ENCODE peak calls at places on chromosome X, in four cellular contexts. One of them, this sample, is unnamed.

GRCh38 chrX:1529756-1530155 is 7.2 kb downstream of the P2RY8 start:
- DNase-seq in HepG2: no peak
- DNase-seq in GM12878: no peak
- DNase-seq in K562: no peak
- DNase-seq in this sample: no peak

GRCh38 chrX:38236901-38237615 is 16.4 kb upstream of the SRPX start:
- DNase-seq in HepG2: no peak
- DNase-seq in K562: no peak
- DNase-seq in GM12878: no peak
- DNase-seq in this sample: no peak

GRCh38 chrX:66149519-66149918 is 14.5 kb upstream of the HEPH start:
- DNase-seq in GM12878: no peak
- DNase-seq in HepG2: no peak
- DNase-seq in K562: no peak
- DNase-seq in this sample: no peak

GRCh38 chrX:102958794-102959193 is 21.7 kb downstream of the RAB40AL start:
- DNase-seq in GM12878: no peak
- DNase-seq in HepG2: no peak
- DNase-seq in K562: no peak
- DNase-seq in this sample: no peak

GRCh38 chrX:37684426-37684825 is 1.2 kb upstream of the XK start:
- DNase-seq in HepG2: no peak
- DNase-seq in GM12878: no peak
- DNase-seq in K562: no peak
- DNase-seq in this sample: no peak

GRCh38 chrX:12446342-12447075 is 308.2 kb downstream of the FRMPD4 start:
- DNase-seq in K562: no peak
- DNase-seq in GM12878: no peak
- DNase-seq in HepG2: no peak
- DNase-seq in this sample: no peak

GRCh38 chrX:1112321-1112720 is 100.1 kb downstream of the CRLF2 start:
- DNase-seq in K562: no peak
- DNase-seq in GM12878: no peak
- DNase-seq in HepG2: no peak
- DNase-seq in this sample: no peak

GRCh38 chrX:151609222-151609621 is 45.7 kb downstream of the PASD1 start:
- DNase-seq in GM12878: no peak
- DNase-seq in K562: no peak
- DNase-seq in HepG2: peak
- DNase-seq in this sample: no peak

GRCh38 chrX:97547873-97548578 is 664.3 kb downstream of the RPA4 start:
- DNase-seq in K562: no peak
- DNase-seq in HepG2: peak
- DNase-seq in GM12878: no peak
- DNase-seq in this sample: no peak

GRCh38 chrX:79081895-79082512 is 62.5 kb upstream of the GPR174 start:
- DNase-seq in K562: peak
- DNase-seq in GM12878: peak
- DNase-seq in HepG2: no peak
- DNase-seq in this sample: peak

GRCh38 chrX:33339219-33339618 is 127.9 kb upstream of the DMD start:
- DNase-seq in K562: no peak
- DNase-seq in HepG2: no peak
- DNase-seq in GM12878: no peak
- DNase-seq in this sample: no peak

GRCh38 chrX:133365886-133366611 is 49.2 kb downstream of the GPC4 start:
- DNase-seq in HepG2: no peak
- DNase-seq in K562: no peak
- DNase-seq in GM12878: no peak
- DNase-seq in this sample: no peak

GRCh38 chrX:71919436-71919835 is 8.8 kb downstream of the NHSL2 start:
- DNase-seq in K562: no peak
- DNase-seq in HepG2: no peak
- DNase-seq in GM12878: no peak
- DNase-seq in this sample: no peak

GRCh38 chrX:22968494-22968893 is 31.3 kb upstream of the DDX53 start:
- DNase-seq in GM12878: no peak
- DNase-seq in K562: no peak
- DNase-seq in HepG2: no peak
- DNase-seq in this sample: no peak

GRCh38 chrX:22959204-22959920 is 40.4 kb upstream of the DDX53 start:
- DNase-seq in K562: no peak
- DNase-seq in GM12878: no peak
- DNase-seq in HepG2: no peak
- DNase-seq in this sample: no peak

GRCh38 chrX:22958250-22958649 is 41.5 kb upstream of the DDX53 start:
- DNase-seq in HepG2: no peak
- DNase-seq in K562: no peak
- DNase-seq in GM12878: no peak
- DNase-seq in this sample: no peak

GRCh38 chrX:22963186-22963585 is 36.6 kb upstream of the DDX53 start:
- DNase-seq in K562: no peak
- DNase-seq in GM12878: no peak
- DNase-seq in HepG2: no peak
- DNase-seq in this sample: no peak
- TF ChIP-seq TARDBP in K562: no peak
- TF ChIP-seq TARDBP in GM12878: no peak
- TF ChIP-seq TARDBP in HepG2: no peak
- TF ChIP-seq TARDBP in this sample: no peak

GRCh38 chrX:20320461-20321159 is 53.9 kb upstream of the RPS6KA3 start:
- DNase-seq in HepG2: peak
- DNase-seq in K562: no peak
- DNase-seq in GM12878: peak
- DNase-seq in this sample: no peak
- TF ChIP-seq FOXM1 in HepG2: no peak
- TF ChIP-seq FOXM1 in K562: no peak
- TF ChIP-seq FOXM1 in GM12878: peak
- TF ChIP-seq FOXM1 in this sample: no peak

GRCh38 chrX:110006826-110007375 is 4.0 kb downstream of the TMEM164 start:
- DNase-seq in K562: no peak
- DNase-seq in GM12878: no peak
- DNase-seq in HepG2: no peak
- DNase-seq in this sample: no peak
- TF ChIP-seq TARDBP in K562: no peak
- TF ChIP-seq TARDBP in GM12878: no peak
- TF ChIP-seq TARDBP in HepG2: no peak
- TF ChIP-seq TARDBP in this sample: no peak

GRCh38 chrX:143632625-143633387 is 3.1 kb downstream of the SLITRK4 start:
- DNase-seq in K562: no peak
- DNase-seq in HepG2: no peak
- DNase-seq in GM12878: no peak
- DNase-seq in this sample: no peak

GRCh38 chrX:143634701-143635442 is 1.0 kb downstream of the SLITRK4 start:
- DNase-seq in GM12878: no peak
- DNase-seq in HepG2: no peak
- DNase-seq in K562: no peak
- DNase-seq in this sample: no peak

GRCh38 chrX:143634373-143634685 is 1.6 kb downstream of the SLITRK4 start:
- DNase-seq in GM12878: no peak
- DNase-seq in HepG2: no peak
- DNase-seq in K562: no peak
- DNase-seq in this sample: no peak

GRCh38 chrX:143633530-143634372 is 2.1 kb downstream of the SLITRK4 start:
- DNase-seq in K562: no peak
- DNase-seq in GM12878: no peak
- DNase-seq in HepG2: no peak
- DNase-seq in this sample: no peak

GRCh38 chrX:143635915-143636314 is at the start of gene SLITRK4:
- DNase-seq in K562: no peak
- DNase-seq in GM12878: no peak
- DNase-seq in HepG2: no peak
- DNase-seq in this sample: no peak
- TF ChIP-seq FOXM1 in K562: no peak
- TF ChIP-seq FOXM1 in GM12878: no peak
- TF ChIP-seq FOXM1 in HepG2: no peak
- TF ChIP-seq FOXM1 in this sample: no peak

This sample was measured in HEK293T.